ENCODE peak calls at places on chromosomes 7 and 10, in nine cellular contexts. H is activated CD4-positive, alpha-beta T cell treated with anti-CD3 and anti-CD28 coated beads, Interleukin-2, amount 50 U/mL, for 48 hours; E is cardiac fibroblast; Q is Caco-2; V is HEK293T; P is skeletal muscle cell; O is mesothelial cell of epicardium; D is T1000; R is stimulated activated CD8-positive, alpha-beta memory T cell treated with anti-CD3 and anti-CD28 coated beads, Interleukin-15, amount 100 ng/mL, for 24 hours. L is an unnamed sample.

GRCh38 chr10:12897278-12897677 is 104.2 kb downstream of the CCDC3 start:
- DNase-seq in H (no peak), E (no peak), Q (no peak), V (no peak), P (no peak), O (no peak), D (no peak), R (no peak), L (no peak)

GRCh38 chr7:45919231-45919825 is 1.7 kb downstream of the IGFBP3 start:
- DNase-seq in H (no peak), E (no peak), Q (no peak), V (no peak), P (no peak), O (no peak), D (no peak), R (no peak), L (no peak)

GRCh38 chr7:12322287-12322902 is 81.3 kb downstream of the VWDE start:
- DNase-seq in H (no peak), E (peak), Q (no peak), V (no peak), P (no peak), O (no peak), D (no peak), R (no peak), L (no peak)

GRCh38 chr7:80374321-80374720 is 137.5 kb downstream of the GNAT3 start:
- DNase-seq in H (no peak), E (no peak), Q (no peak), V (no peak), P (no peak), O (no peak), D (no peak), R (no peak), L (no peak)

GRCh38 chr10:91194497-91195179 is 25.8 kb upstream of the PCGF5 start:
- DNase-seq in H (no peak), E (peak), Q (no peak), V (no peak), P (peak), O (no peak), D (no peak), R (no peak), L (no peak)

GRCh38 chr7:71311576-71311975 is 179.6 kb downstream of the GALNT17 start:
- DNase-seq in H (no peak), E (no peak), Q (no peak), V (no peak), P (no peak), O (no peak), D (no peak), R (no peak), L (no peak)

GRCh38 chr7:46129831-46130230 is 208.8 kb upstream of the IGFBP3 start:
- DNase-seq in H (no peak), E (peak), Q (no peak), V (peak), P (no peak), O (no peak), D (no peak), R (no peak), L (no peak)

GRCh38 chr7:1100386-1100785 is 12.5 kb downstream of the GPER1 start:
- DNase-seq in H (no peak), E (no peak), Q (no peak), V (no peak), P (no peak), O (no peak), D (no peak), R (no peak), L (no peak)

GRCh38 chr7:81624650-81625310 is 145.1 kb downstream of the HGF start:
- DNase-seq in H (no peak), E (no peak), Q (no peak), V (no peak), P (no peak), O (no peak), D (no peak), R (no peak), L (no peak)

GRCh38 chr7:132276252-132276651 is 300.0 kb downstream of the PLXNA4 start:
- DNase-seq in H (no peak), E (no peak), Q (no peak), V (no peak), P (no peak), O (no peak), D (no peak), R (no peak), L (no peak)

GRCh38 chr10:99779335-99779734 is 3.1 kb upstream of the ABCC2 start:
- DNase-seq in H (no peak), E (peak), Q (no peak), V (no peak), P (peak), O (no peak), D (no peak), R (no peak), L (no peak)

GRCh38 chr10:11578802-11579255 is 32.6 kb downstream of the USP6NL start:
- DNase-seq in H (peak), E (no peak), Q (no peak), V (no peak), P (no peak), O (no peak), D (no peak), R (no peak), L (no peak)

GRCh38 chr7:20064181-20064970 is 152.8 kb downstream of the MACC1 start:
- DNase-seq in H (no peak), E (peak), Q (no peak), V (no peak), P (no peak), O (no peak), D (no peak), R (no peak), L (no peak)

L was measured in H54.